ENCODE peak calls at places on chromosomes 11 and 22, in six cellular contexts. A is H9; R is left kidney; U is aorta; I is body of pancreas; S is activated CD8-positive, alpha-beta memory T cell treated with anti-CD3 and anti-CD28 coated beads for 48 hours. Y is an unnamed sample.

GRCh38 chr11:2768471-2769408 is 68.9 kb upstream of the KCNQ1OT1 start:
- DNase-seq in R (no peak), A (no peak), U (no peak), I (no peak), S (no peak), Y (no peak)

GRCh38 chr22:23501244-23501643 is 78.8 kb downstream of the IGLL1 start:
- DNase-seq in A (no peak), I (no peak), R (no peak), U (no peak), S (no peak), Y (no peak)

GRCh38 chr11:15843309-15843857 is 513.0 kb downstream of the SOX6 start:
- DNase-seq in S (no peak), I (peak), A (peak), R (peak), U (no peak), Y (peak)

GRCh38 chr11:8167796-8168195 is 1.0 kb downstream of the RIC3 start:
- DNase-seq in R (peak), A (no peak), I (no peak), U (no peak), S (no peak), Y (no peak)

GRCh38 chr22:25759825-25760231 is 17.8 kb downstream of the MYO18B start:
- DNase-seq in S (no peak), A (no peak), I (peak), R (no peak), U (peak), Y (no peak)

GRCh38 chr11:111539426-111540113 is 950 bp upstream of the LAYN start:
- DNase-seq in U (no peak), R (peak), I (no peak), A (no peak), S (peak), Y (no peak)

GRCh38 chr11:116257871-116258270 is 514.9 kb downstream of the BUD13 start:
- DNase-seq in U (no peak), I (no peak), R (no peak), S (no peak), A (no peak), Y (no peak)

GRCh38 chr11:66126808-66127555 is 56.9 kb downstream of the PACS1 start:
- DNase-seq in R (peak), U (peak), I (peak), S (no peak), A (peak), Y (peak)

GRCh38 chr22:22519591-22519990 is 479 bp downstream of the ZNF280A start:
- DNase-seq in S (no peak), R (no peak), I (no peak), A (no peak), U (no peak), Y (no peak)

GRCh38 chr11:34251640-34251980 is 106.2 kb downstream of the ABTB2 start:
- DNase-seq in R (no peak), S (no peak), I (no peak), U (no peak), A (no peak), Y (no peak)

GRCh38 chr11:69922596-69923111 is 103.4 kb upstream of the FGF3 start:
- DNase-seq in S (no peak), A (no peak), I (no peak), R (no peak), U (peak), Y (no peak)

GRCh38 chr11:120186408-120186798 is 24.4 kb upstream of the OAF start:
- DNase-seq in R (no peak), U (no peak), S (no peak), I (no peak), A (no peak), Y (no peak)

Y was measured in iPS-NIHi11.